ENCODE peak calls at places on chromosomes 1 and 21, in ten cellular contexts. One of them, this sample, is unnamed.

GRCh38 chr1:2073382-2074230 is 23.4 kb downstream of the PRKCZ start:
- DNase-seq in AG08396: peak; percentile 92
- DNase-seq in HEK293T: no peak
- DNase-seq in Panc1: no peak
- DNase-seq in M059J: peak; percentile 45
- DNase-seq in pancreas: no peak
- DNase-seq in T-helper 2 cell: no peak
- DNase-seq in nucleus accumbens: peak; percentile 83
- DNase-seq in activated T-cell treated with anti-CD3 and anti-CD28 coated beads for 24 hours: no peak
- DNase-seq in right cardiac atrium: no peak
- DNase-seq in this sample: no peak

GRCh38 chr1:67735806-67736627 is 51.0 kb downstream of the GADD45A start:
- DNase-seq in AG08396: peak; percentile 71
- DNase-seq in HEK293T: no peak
- DNase-seq in Panc1: no peak
- DNase-seq in M059J: peak; percentile 98
- DNase-seq in pancreas: peak; percentile 49
- DNase-seq in T-helper 2 cell: peak; percentile 77
- DNase-seq in nucleus accumbens: peak; percentile 49
- DNase-seq in activated T-cell treated with anti-CD3 and anti-CD28 coated beads for 24 hours: peak; percentile 15
- DNase-seq in right cardiac atrium: peak; percentile 75
- DNase-seq in this sample: no peak

GRCh38 chr21:32412162-32412997 is at the start of gene EVA1C:
- DNase-seq in AG08396: peak; percentile 77
- DNase-seq in HEK293T: peak; percentile 53
- DNase-seq in Panc1: no peak
- DNase-seq in M059J: peak; percentile 60
- DNase-seq in pancreas: peak; percentile 77
- DNase-seq in T-helper 2 cell: peak; percentile 72
- DNase-seq in nucleus accumbens: peak; percentile 76
- DNase-seq in activated T-cell treated with anti-CD3 and anti-CD28 coated beads for 24 hours: peak; percentile 67
- DNase-seq in right cardiac atrium: peak; percentile 84
- DNase-seq in this sample: no peak

GRCh38 chr1:201566933-201567801 is 28.2 kb downstream of the NAV1 start:
- DNase-seq in AG08396: no peak
- DNase-seq in HEK293T: no peak
- DNase-seq in Panc1: no peak
- DNase-seq in M059J: no peak
- DNase-seq in pancreas: peak; percentile 4
- DNase-seq in T-helper 2 cell: no peak
- DNase-seq in nucleus accumbens: no peak
- DNase-seq in activated T-cell treated with anti-CD3 and anti-CD28 coated beads for 24 hours: no peak
- DNase-seq in right cardiac atrium: no peak
- DNase-seq in this sample: no peak

GRCh38 chr21:35924714-35925301 is 135.5 kb downstream of the SETD4 start:
- DNase-seq in AG08396: peak; percentile 41
- DNase-seq in HEK293T: no peak
- DNase-seq in Panc1: no peak
- DNase-seq in M059J: peak; percentile 99
- DNase-seq in pancreas: no peak
- DNase-seq in T-helper 2 cell: no peak
- DNase-seq in nucleus accumbens: no peak
- DNase-seq in activated T-cell treated with anti-CD3 and anti-CD28 coated beads for 24 hours: no peak
- DNase-seq in right cardiac atrium: no peak
- DNase-seq in this sample: no peak

GRCh38 chr1:169460193-169460833 is 25.4 kb downstream of the SLC19A2 start:
- DNase-seq in AG08396: peak; percentile 6
- DNase-seq in HEK293T: no peak
- DNase-seq in Panc1: peak; percentile 7
- DNase-seq in M059J: no peak
- DNase-seq in pancreas: no peak
- DNase-seq in T-helper 2 cell: peak; percentile 63
- DNase-seq in nucleus accumbens: no peak
- DNase-seq in activated T-cell treated with anti-CD3 and anti-CD28 coated beads for 24 hours: no peak
- DNase-seq in right cardiac atrium: peak; percentile 21
- DNase-seq in this sample: peak; percentile 21

GRCh38 chr1:30324251-30325084 is 398.9 kb downstream of the MATN1 start:
- DNase-seq in AG08396: no peak
- DNase-seq in HEK293T: no peak
- DNase-seq in Panc1: no peak
- DNase-seq in M059J: no peak
- DNase-seq in pancreas: no peak
- DNase-seq in T-helper 2 cell: no peak
- DNase-seq in nucleus accumbens: no peak
- DNase-seq in activated T-cell treated with anti-CD3 and anti-CD28 coated beads for 24 hours: no peak
- DNase-seq in right cardiac atrium: no peak
- DNase-seq in this sample: no peak

GRCh38 chr1:19661721-19662228 is 2.9 kb upstream of the HTR6 start:
- DNase-seq in AG08396: peak; percentile 58
- DNase-seq in HEK293T: no peak
- DNase-seq in Panc1: no peak
- DNase-seq in M059J: peak; percentile 47
- DNase-seq in pancreas: no peak
- DNase-seq in T-helper 2 cell: peak; percentile 57
- DNase-seq in nucleus accumbens: no peak
- DNase-seq in activated T-cell treated with anti-CD3 and anti-CD28 coated beads for 24 hours: no peak
- DNase-seq in right cardiac atrium: no peak
- DNase-seq in this sample: no peak

GRCh38 chr1:42172394-42173133 is 8.0 kb upstream of the GUCA2A start:
- DNase-seq in AG08396: no peak
- DNase-seq in HEK293T: no peak
- DNase-seq in Panc1: no peak
- DNase-seq in M059J: no peak
- DNase-seq in pancreas: peak; percentile 64
- DNase-seq in T-helper 2 cell: no peak
- DNase-seq in nucleus accumbens: no peak
- DNase-seq in activated T-cell treated with anti-CD3 and anti-CD28 coated beads for 24 hours: no peak
- DNase-seq in right cardiac atrium: no peak
- DNase-seq in this sample: no peak

GRCh38 chr1:156112276-156113137 is 2.0 kb upstream of the LMNA start:
- DNase-seq in AG08396: no peak
- DNase-seq in HEK293T: no peak
- DNase-seq in Panc1: no peak
- DNase-seq in M059J: no peak
- DNase-seq in pancreas: no peak
- DNase-seq in T-helper 2 cell: no peak
- DNase-seq in nucleus accumbens: peak; percentile 15
- DNase-seq in activated T-cell treated with anti-CD3 and anti-CD28 coated beads for 24 hours: no peak
- DNase-seq in right cardiac atrium: no peak
- DNase-seq in this sample: no peak

GRCh38 chr1:21816602-21817302 is 4.7 kb downstream of the LDLRAD2 start:
- DNase-seq in AG08396: peak; percentile 83
- DNase-seq in HEK293T: no peak
- DNase-seq in Panc1: peak; percentile 4
- DNase-seq in M059J: peak; percentile 85
- DNase-seq in pancreas: no peak
- DNase-seq in T-helper 2 cell: no peak
- DNase-seq in nucleus accumbens: no peak
- DNase-seq in activated T-cell treated with anti-CD3 and anti-CD28 coated beads for 24 hours: no peak
- DNase-seq in right cardiac atrium: no peak
- DNase-seq in this sample: no peak

GRCh38 chr1:4590766-4591165 is 63.6 kb upstream of the AJAP1 start:
- DNase-seq in AG08396: no peak
- DNase-seq in HEK293T: no peak
- DNase-seq in Panc1: no peak
- DNase-seq in M059J: no peak
- DNase-seq in pancreas: no peak
- DNase-seq in T-helper 2 cell: no peak
- DNase-seq in nucleus accumbens: no peak
- DNase-seq in activated T-cell treated with anti-CD3 and anti-CD28 coated beads for 24 hours: no peak
- DNase-seq in right cardiac atrium: no peak
- DNase-seq in this sample: no peak

GRCh38 chr1:154434346-154435075 is 29.4 kb downstream of the IL6R start:
- DNase-seq in AG08396: no peak
- DNase-seq in HEK293T: no peak
- DNase-seq in Panc1: no peak
- DNase-seq in M059J: no peak
- DNase-seq in pancreas: peak; percentile 44
- DNase-seq in T-helper 2 cell: no peak
- DNase-seq in nucleus accumbens: peak; percentile 19
- DNase-seq in activated T-cell treated with anti-CD3 and anti-CD28 coated beads for 24 hours: no peak
- DNase-seq in right cardiac atrium: peak; percentile 85
- DNase-seq in this sample: no peak

GRCh38 chr1:9181176-9181906 is 52.4 kb upstream of the GPR157 start:
- DNase-seq in AG08396: peak; percentile 80
- DNase-seq in HEK293T: peak; percentile 85
- DNase-seq in Panc1: no peak
- DNase-seq in M059J: peak; percentile 30
- DNase-seq in pancreas: peak; percentile 65
- DNase-seq in T-helper 2 cell: peak; percentile 69
- DNase-seq in nucleus accumbens: peak; percentile 42
- DNase-seq in activated T-cell treated with anti-CD3 and anti-CD28 coated beads for 24 hours: peak; percentile 52
- DNase-seq in right cardiac atrium: peak; percentile 71
- DNase-seq in this sample: peak; percentile 97

GRCh38 chr1:182674346-182675246 is 9.8 kb downstream of the RGS8 start:
- DNase-seq in AG08396: peak; percentile 29
- DNase-seq in HEK293T: no peak
- DNase-seq in Panc1: no peak
- DNase-seq in M059J: no peak
- DNase-seq in pancreas: no peak
- DNase-seq in T-helper 2 cell: no peak
- DNase-seq in nucleus accumbens: no peak
- DNase-seq in activated T-cell treated with anti-CD3 and anti-CD28 coated beads for 24 hours: no peak
- DNase-seq in right cardiac atrium: peak; percentile 52
- DNase-seq in this sample: no peak

GRCh38 chr1:224609333-224609732 is 6.8 kb upstream of the CNIH3 start:
- DNase-seq in AG08396: no peak
- DNase-seq in HEK293T: no peak
- DNase-seq in Panc1: no peak
- DNase-seq in M059J: no peak
- DNase-seq in pancreas: no peak
- DNase-seq in T-helper 2 cell: no peak
- DNase-seq in nucleus accumbens: no peak
- DNase-seq in activated T-cell treated with anti-CD3 and anti-CD28 coated beads for 24 hours: no peak
- DNase-seq in right cardiac atrium: no peak
- DNase-seq in this sample: no peak

GRCh38 chr21:34553199-34553952 is 41.4 kb upstream of the KCNE1 start:
- DNase-seq in AG08396: peak; percentile 45
- DNase-seq in HEK293T: no peak
- DNase-seq in Panc1: peak; percentile 46
- DNase-seq in M059J: peak; percentile 94
- DNase-seq in pancreas: no peak
- DNase-seq in T-helper 2 cell: no peak
- DNase-seq in nucleus accumbens: no peak
- DNase-seq in activated T-cell treated with anti-CD3 and anti-CD28 coated beads for 24 hours: no peak
- DNase-seq in right cardiac atrium: no peak
- DNase-seq in this sample: no peak

GRCh38 chr1:24351918-24352637 is 32.9 kb downstream of the GRHL3 start:
- DNase-seq in AG08396: peak; percentile 44
- DNase-seq in HEK293T: no peak
- DNase-seq in Panc1: no peak
- DNase-seq in M059J: peak; percentile 76
- DNase-seq in pancreas: no peak
- DNase-seq in T-helper 2 cell: peak; percentile 39
- DNase-seq in nucleus accumbens: no peak
- DNase-seq in activated T-cell treated with anti-CD3 and anti-CD28 coated beads for 24 hours: peak; percentile 39
- DNase-seq in right cardiac atrium: no peak
- DNase-seq in this sample: no peak

GRCh38 chr1:37478890-37479254 is 4.5 kb downstream of the ZC3H12A start:
- DNase-seq in AG08396: no peak
- DNase-seq in HEK293T: no peak
- DNase-seq in Panc1: no peak
- DNase-seq in M059J: peak; percentile 74
- DNase-seq in pancreas: no peak
- DNase-seq in T-helper 2 cell: peak; percentile 86
- DNase-seq in nucleus accumbens: no peak
- DNase-seq in activated T-cell treated with anti-CD3 and anti-CD28 coated beads for 24 hours: no peak
- DNase-seq in right cardiac atrium: no peak
- DNase-seq in this sample: no peak

GRCh38 chr1:67611841-67612240 is 73.2 kb upstream of the GADD45A start:
- DNase-seq in AG08396: no peak
- DNase-seq in HEK293T: no peak
- DNase-seq in Panc1: no peak
- DNase-seq in M059J: no peak
- DNase-seq in pancreas: no peak
- DNase-seq in T-helper 2 cell: no peak
- DNase-seq in nucleus accumbens: no peak
- DNase-seq in activated T-cell treated with anti-CD3 and anti-CD28 coated beads for 24 hours: no peak
- DNase-seq in right cardiac atrium: no peak
- DNase-seq in this sample: no peak

GRCh38 chr21:26966978-26967913 is at the start of gene ADAMTS5:
- DNase-seq in AG08396: peak; percentile 78
- DNase-seq in HEK293T: peak; percentile 59
- DNase-seq in Panc1: no peak
- DNase-seq in M059J: peak; percentile 80
- DNase-seq in pancreas: peak; percentile 12
- DNase-seq in T-helper 2 cell: no peak
- DNase-seq in nucleus accumbens: peak; percentile 13
- DNase-seq in activated T-cell treated with anti-CD3 and anti-CD28 coated beads for 24 hours: no peak
- DNase-seq in right cardiac atrium: peak; percentile 61
- DNase-seq in this sample: peak; percentile 69

GRCh38 chr1:165060285-165060793 is 296.2 kb downstream of the LMX1A start:
- DNase-seq in AG08396: no peak
- DNase-seq in HEK293T: no peak
- DNase-seq in Panc1: no peak
- DNase-seq in M059J: no peak
- DNase-seq in pancreas: no peak
- DNase-seq in T-helper 2 cell: no peak
- DNase-seq in nucleus accumbens: no peak
- DNase-seq in activated T-cell treated with anti-CD3 and anti-CD28 coated beads for 24 hours: no peak
- DNase-seq in right cardiac atrium: no peak
- DNase-seq in this sample: no peak

GRCh38 chr1:45753248-45754037 is 3.0 kb upstream of the IPP start:
- DNase-seq in AG08396: no peak
- DNase-seq in HEK293T: no peak
- DNase-seq in Panc1: no peak
- DNase-seq in M059J: no peak
- DNase-seq in pancreas: no peak
- DNase-seq in T-helper 2 cell: no peak
- DNase-seq in nucleus accumbens: no peak
- DNase-seq in activated T-cell treated with anti-CD3 and anti-CD28 coated beads for 24 hours: no peak
- DNase-seq in right cardiac atrium: no peak
- DNase-seq in this sample: no peak

GRCh38 chr21:42705346-42705745 is 51.9 kb downstream of the PDE9A start:
- DNase-seq in AG08396: no peak
- DNase-seq in HEK293T: no peak
- DNase-seq in Panc1: no peak
- DNase-seq in M059J: no peak
- DNase-seq in pancreas: no peak
- DNase-seq in T-helper 2 cell: no peak
- DNase-seq in nucleus accumbens: no peak
- DNase-seq in activated T-cell treated with anti-CD3 and anti-CD28 coated beads for 24 hours: no peak
- DNase-seq in right cardiac atrium: no peak
- DNase-seq in this sample: no peak

GRCh38 chr1:213550804-213551203 is 437.0 kb upstream of the PROX1 start:
- DNase-seq in AG08396: no peak
- DNase-seq in HEK293T: no peak
- DNase-seq in Panc1: no peak
- DNase-seq in M059J: no peak
- DNase-seq in pancreas: no peak
- DNase-seq in T-helper 2 cell: no peak
- DNase-seq in nucleus accumbens: no peak
- DNase-seq in activated T-cell treated with anti-CD3 and anti-CD28 coated beads for 24 hours: no peak
- DNase-seq in right cardiac atrium: no peak
- DNase-seq in this sample: no peak

GRCh38 chr1:174160109-174160473 is 771 bp downstream of the RABGAP1L start:
- DNase-seq in AG08396: peak; percentile 68
- DNase-seq in HEK293T: peak; percentile 45
- DNase-seq in Panc1: no peak
- DNase-seq in M059J: peak; percentile 55
- DNase-seq in pancreas: peak; percentile 55
- DNase-seq in T-helper 2 cell: no peak
- DNase-seq in nucleus accumbens: peak; percentile 40
- DNase-seq in activated T-cell treated with anti-CD3 and anti-CD28 coated beads for 24 hours: no peak
- DNase-seq in right cardiac atrium: peak; percentile 61
- DNase-seq in this sample: no peak

GRCh38 chr1:151934048-151934493 is 24.8 kb upstream of the THEM4 start:
- DNase-seq in AG08396: peak; percentile 45
- DNase-seq in HEK293T: peak; percentile 74
- DNase-seq in Panc1: no peak
- DNase-seq in M059J: peak; percentile 67
- DNase-seq in pancreas: peak; percentile 54
- DNase-seq in T-helper 2 cell: peak; percentile 62
- DNase-seq in nucleus accumbens: peak; percentile 10
- DNase-seq in activated T-cell treated with anti-CD3 and anti-CD28 coated beads for 24 hours: peak; percentile 40
- DNase-seq in right cardiac atrium: no peak
- DNase-seq in this sample: no peak

GRCh38 chr1:94092210-94092613 is 28.7 kb downstream of the ABCA4 start:
- DNase-seq in AG08396: no peak
- DNase-seq in HEK293T: no peak
- DNase-seq in Panc1: no peak
- DNase-seq in M059J: peak; percentile 72
- DNase-seq in pancreas: no peak
- DNase-seq in T-helper 2 cell: peak; percentile 31
- DNase-seq in nucleus accumbens: no peak
- DNase-seq in activated T-cell treated with anti-CD3 and anti-CD28 coated beads for 24 hours: no peak
- DNase-seq in right cardiac atrium: no peak
- DNase-seq in this sample: no peak